ENCODE peak calls at places on chromosomes 11 and 22, in eight cellular contexts. F, P, R, V, I, U, E and N are unnamed samples.

GRCh38 chr11:94183886-94184264 is 55.2 kb downstream of the PANX1 start:
- DNase-seq in F (peak), P (no peak), R (peak), V (peak), I (no peak), U (peak), E (peak), N (no peak)

GRCh38 chr11:120132645-120133185 is 5.2 kb downstream of the TRIM29 start:
- DNase-seq in F (no peak), P (no peak), R (no peak), V (no peak), I (no peak), U (no peak), E (no peak), N (no peak)

GRCh38 chr11:12603362-12604088 is 70.7 kb upstream of the TEAD1 start:
- DNase-seq in F (no peak), P (no peak), R (no peak), V (no peak), I (no peak), U (no peak), E (no peak), N (no peak)

GRCh38 chr11:36122715-36123114 is 166.5 kb downstream of the COMMD9 start:
- DNase-seq in F (no peak), P (no peak), R (peak), V (no peak), I (no peak), U (no peak), E (no peak), N (no peak)

GRCh38 chr11:115129771-115130306 is 374.4 kb downstream of the CADM1 start:
- DNase-seq in F (no peak), P (no peak), R (no peak), V (no peak), I (no peak), U (no peak), E (no peak), N (no peak)

GRCh38 chr11:3047637-3048036 is 9.6 kb downstream of the CARS1 start:
- DNase-seq in F (no peak), P (no peak), R (no peak), V (no peak), I (no peak), U (no peak), E (no peak), N (no peak)

GRCh38 chr11:33716236-33716635 is 15.6 kb upstream of the C11orf91 start:
- DNase-seq in F (no peak), P (no peak), R (peak), V (no peak), I (no peak), U (no peak), E (no peak), N (no peak)

GRCh38 chr22:23862103-23862502 is 4.4 kb downstream of the SLC2A11 start:
- DNase-seq in F (peak), P (peak), R (peak), V (no peak), I (no peak), U (peak), E (peak), N (no peak)

GRCh38 chr11:15594607-15595006 is 479.9 kb downstream of the INSC start:
- DNase-seq in F (no peak), P (no peak), R (no peak), V (no peak), I (no peak), U (no peak), E (no peak), N (no peak)

GRCh38 chr11:60498853-60499252 is 6.3 kb downstream of the MS4A12 start:
- DNase-seq in F (no peak), P (no peak), R (no peak), V (no peak), I (no peak), U (no peak), E (no peak), N (no peak)

GRCh38 chr11:79406376-79406775 is 34.5 kb downstream of the TENM4 start:
- DNase-seq in F (no peak), P (no peak), R (no peak), V (no peak), I (no peak), U (no peak), E (no peak), N (no peak)

GRCh38 chr11:118448294-118448693 is 12.0 kb downstream of the KMT2A start:
- DNase-seq in F (no peak), P (no peak), R (peak), V (no peak), I (no peak), U (no peak), E (no peak), N (no peak)